ENCODE peak calls at places on chromosomes 6 and 20, in seven cellular contexts. E is upper lobe of right lung; C is brain microvascular endothelial cell; I is stimulated activated CD8-positive, alpha-beta memory T cell treated with anti-CD3 and anti-CD28 coated beads, Interleukin-4, amount 100 ng/mL, for 24 hours; J is activated naive CD4-positive, alpha-beta T cell treated with anti-CD3 and anti-CD28 coated beads, Interleukin-2, amount 50 U/mL, for 16 hours; V is Right ventricle myocardium superior; F is left ventricle myocardium superior. U is an unnamed sample.

GRCh38 chr6:155245871-155246270 is 17.9 kb upstream of the CLDN20 start:
- DNase-seq in V (no peak), F (no peak), E (no peak), I (no peak), J (no peak), C (no peak), U (no peak)

GRCh38 chr6:38593419-38593818 is 46.3 kb downstream of the BTBD9 start:
- DNase-seq in F (no peak), C (no peak), J (no peak), E (no peak), V (no peak), I (no peak), U (no peak)

GRCh38 chr6:89970609-89971337 is 76.5 kb downstream of the GJA10 start:
- DNase-seq in E (no peak), C (peak; percentile 29), V (peak; percentile 50), F (peak; percentile 44), I (no peak), J (no peak), U (peak; percentile 68)

GRCh38 chr6:24445704-24446103 is 43.0 kb downstream of the MRS2 start:
- DNase-seq in I (no peak), C (no peak), F (no peak), E (no peak), J (no peak), V (no peak), U (no peak)

GRCh38 chr20:62499758-62500236 is 24.0 kb upstream of the GATA5 start:
- DNase-seq in I (no peak), E (no peak), C (no peak), J (no peak), F (no peak), V (no peak), U (no peak)

GRCh38 chr20:36872857-36873256 is 3.1 kb upstream of the TLDC2 start:
- DNase-seq in E (no peak), F (no peak), I (no peak), V (no peak), C (no peak), J (no peak), U (no peak)

GRCh38 chr6:13427838-13428527 is 59.4 kb downstream of the GFOD1 start:
- DNase-seq in F (no peak), V (no peak), E (no peak), J (peak; percentile 75), C (no peak), I (peak; percentile 76), U (no peak)

GRCh38 chr20:38520261-38520660 is 47.6 kb downstream of the RALGAPB start:
- DNase-seq in C (no peak), I (no peak), J (no peak), V (no peak), F (no peak), E (no peak), U (no peak)

GRCh38 chr6:164104432-164104831 is 689.9 kb downstream of the QKI start:
- DNase-seq in E (no peak), J (no peak), F (no peak), V (no peak), C (no peak), I (no peak), U (no peak)

GRCh38 chr20:47406849-47407682 is 50.6 kb upstream of the ZMYND8 start:
- DNase-seq in F (no peak), I (no peak), V (no peak), E (no peak), C (no peak), J (no peak), U (no peak)

GRCh38 chr6:11413728-11414127 is 123.8 kb upstream of the TMEM170B start:
- DNase-seq in I (no peak), E (no peak), J (no peak), C (no peak), V (no peak), F (no peak), U (peak; percentile 51)

GRCh38 chr20:25015986-25016385 is 23.4 kb upstream of the APMAP start:
- DNase-seq in I (no peak), F (no peak), E (peak; percentile 23), J (no peak), V (no peak), C (no peak), U (no peak)

GRCh38 chr20:24830649-24831048 is 118.4 kb upstream of the CST7 start:
- DNase-seq in V (no peak), C (no peak), F (no peak), I (no peak), J (no peak), E (no peak), U (no peak)